ENCODE peak calls at places on chromosome 6, in ten cellular contexts. H is activated T-helper 1 cell treated with Interleukin-2 at 50 U/mL for 16 hours; I is GDM1; C is OCI-LY7; S is ACHN; J is Calu3; X is aorta; E is activated CD4-positive, alpha-beta T cell treated with anti-CD3 and anti-CD28 coated beads, Interleukin-2, amount 50 U/mL, for 48 hours; U is AG09309; Z is H54. V is an unnamed sample.

GRCh38 chr6:57072108-57072507 is 17.9 kb upstream of the ZNF451 start:
- DNase-seq in H (no peak), I (no peak), C (no peak), S (no peak), J (no peak), X (no peak), E (no peak), U (no peak), Z (no peak), V (no peak)

GRCh38 chr6:4441981-4442434 is 306.6 kb upstream of the ECI2 start:
- DNase-seq in H (no peak), I (no peak), C (no peak), S (no peak), J (no peak), X (no peak), E (no peak), U (no peak), Z (no peak), V (peak; percentile 50)

GRCh38 chr6:1761472-1761871 is 151.8 kb downstream of the FOXC1 start:
- DNase-seq in H (no peak), I (no peak), C (no peak), S (no peak), J (no peak), X (no peak), E (no peak), U (no peak), Z (no peak), V (no peak)

GRCh38 chr6:35017461-35018183 is 123.5 kb downstream of the TCP11 start:
- DNase-seq in H (no peak), I (no peak), C (no peak), S (no peak), J (no peak), X (peak; percentile 77), E (no peak), U (no peak), Z (no peak), V (peak; percentile 26)

GRCh38 chr6:127102299-127102698 is 16.2 kb upstream of the RSPO3 start:
- DNase-seq in H (no peak), I (no peak), C (no peak), S (peak; percentile 43), J (no peak), X (no peak), E (no peak), U (peak; percentile 92), Z (no peak), V (peak; percentile 98)

GRCh38 chr6:106473807-106474206 is 113.3 kb downstream of the CRYBG1 start:
- DNase-seq in H (no peak), I (no peak), C (no peak), S (no peak), J (no peak), X (no peak), E (no peak), U (peak; percentile 37), Z (no peak), V (peak; percentile 61)

GRCh38 chr6:19578489-19578888 is 258.7 kb upstream of the ID4 start:
- DNase-seq in H (no peak), I (no peak), C (no peak), S (no peak), J (no peak), X (no peak), E (no peak), U (peak; percentile 32), Z (no peak), V (peak; percentile 66)

GRCh38 chr6:81126150-81126549 is 626.3 kb downstream of the TENT5A start:
- DNase-seq in H (no peak), I (no peak), C (no peak), S (no peak), J (no peak), X (no peak), E (no peak), U (peak; percentile 16), Z (no peak), V (peak; percentile 62)

GRCh38 chr6:11711644-11711993 is 67.0 kb downstream of the ADTRP start:
- DNase-seq in H (no peak), I (no peak), C (no peak), S (no peak), J (no peak), X (no peak), E (peak; percentile 83), U (no peak), Z (no peak), V (peak; percentile 47)

GRCh38 chr6:3743541-3743940 is 8.0 kb downstream of the PXDC1 start:
- DNase-seq in H (no peak), I (no peak), C (no peak), S (no peak), J (no peak), X (peak; percentile 43), E (no peak), U (no peak), Z (no peak), V (no peak)

GRCh38 chr6:39029156-39030011 is 19.2 kb upstream of the GLP1R start:
- DNase-seq in H (no peak), I (no peak), C (peak; percentile 22), S (peak; percentile 19), J (peak; percentile 81), X (no peak), E (peak; percentile 73), U (no peak), Z (peak; percentile 50), V (no peak)

GRCh38 chr6:13916230-13916944 is 8.4 kb upstream of the RNF182 start:
- DNase-seq in H (no peak), I (no peak), C (peak; percentile 26), S (no peak), J (no peak), X (no peak), E (no peak), U (no peak), Z (no peak), V (peak; percentile 47)

GRCh38 chr6:123849406-123849805 is 45.7 kb downstream of the NKAIN2 start:
- DNase-seq in H (no peak), I (no peak), C (no peak), S (no peak), J (no peak), X (no peak), E (no peak), U (no peak), Z (no peak), V (no peak)

GRCh38 chr6:151112130-151112529 is 127.6 kb upstream of the AKAP12 start:
- DNase-seq in H (no peak), I (no peak), C (no peak), S (no peak), J (no peak), X (no peak), E (no peak), U (no peak), Z (no peak), V (no peak)

GRCh38 chr6:30571085-30572077 is at the start of gene ABCF1:
- DNase-seq in H (peak; percentile 100), I (peak; percentile 95), C (peak; percentile 99), S (peak; percentile 93), J (peak; percentile 100), X (peak; percentile 99), E (peak; percentile 100), U (peak; percentile 75), Z (peak; percentile 93), V (peak; percentile 95)

GRCh38 chr6:158266131-158266530 is 46.1 kb upstream of the TULP4 start:
- DNase-seq in H (no peak), I (no peak), C (no peak), S (no peak), J (no peak), X (no peak), E (no peak), U (no peak), Z (no peak), V (no peak)

GRCh38 chr6:317068-317451 is 24.8 kb downstream of the DUSP22 start:
- DNase-seq in H (no peak), I (no peak), C (no peak), S (no peak), J (no peak), X (no peak), E (no peak), U (no peak), Z (no peak), V (no peak)

GRCh38 chr6:31651602-31652191 is 764 bp downstream of the BAG6 start:
- DNase-seq in H (no peak), I (no peak), C (no peak), S (peak; percentile 67), J (peak; percentile 78), X (no peak), E (peak; percentile 75), U (peak; percentile 35), Z (peak; percentile 78), V (peak; percentile 81)

GRCh38 chr6:80143312-80143960 is 37.0 kb downstream of the BCKDHB start:
- DNase-seq in H (no peak), I (no peak), C (no peak), S (peak; percentile 84), J (peak; percentile 75), X (peak; percentile 78), E (no peak), U (peak; percentile 68), Z (peak; percentile 12), V (peak; percentile 86)

GRCh38 chr6:53937461-53937860 is 142.7 kb downstream of the LRRC1 start:
- DNase-seq in H (no peak), I (no peak), C (no peak), S (no peak), J (no peak), X (no peak), E (no peak), U (no peak), Z (no peak), V (no peak)

GRCh38 chr6:39078695-39079094 is 30.1 kb downstream of the GLP1R start:
- DNase-seq in H (no peak), I (no peak), C (no peak), S (no peak), J (no peak), X (no peak), E (no peak), U (no peak), Z (no peak), V (no peak)

GRCh38 chr6:160534050-160534696 is 129.9 kb downstream of the LPA start:
- DNase-seq in H (peak; percentile 40), I (no peak), C (peak; percentile 37), S (peak; percentile 38), J (peak; percentile 64), X (peak; percentile 52), E (peak; percentile 73), U (no peak), Z (no peak), V (peak; percentile 31)

GRCh38 chr6:13194852-13195251 is 133.5 kb downstream of the TBC1D7 start:
- DNase-seq in H (no peak), I (peak; percentile 31), C (peak; percentile 79), S (peak; percentile 51), J (peak; percentile 43), X (peak; percentile 61), E (peak; percentile 20), U (peak; percentile 20), Z (peak; percentile 51), V (peak; percentile 74)

GRCh38 chr6:137968901-137969300 is 101.8 kb downstream of the TNFAIP3 start:
- DNase-seq in H (no peak), I (no peak), C (no peak), S (no peak), J (no peak), X (no peak), E (no peak), U (no peak), Z (no peak), V (no peak)